ENCODE peak calls at places on chromosomes 5 and 9, in five cellular contexts. T is A549, K is adrenal gland, V is left ventricle myocardium inferior, R is right lobe of liver. O is an unnamed sample.

GRCh38 chr9:75483636-75484035 is 395.3 kb downstream of the OSTF1 start:
- DNase-seq in K (no peak), T (no peak), R (no peak), V (no peak), O (no peak)

GRCh38 chr5:144122641-144123040 is 47.8 kb downstream of the YIPF5 start:
- DNase-seq in T (no peak), R (no peak), K (no peak), V (no peak), O (no peak)

GRCh38 chr9:128105538-128106175 is 21.9 kb downstream of the PTGES2 start:
- DNase-seq in T (no peak), V (no peak), K (no peak), R (peak; percentile 50), O (no peak)

GRCh38 chr9:127805620-127806019 is 2.9 kb downstream of the FPGS start:
- DNase-seq in V (no peak), K (no peak), R (no peak), T (peak; percentile 69), O (no peak)

GRCh38 chr5:77400645-77401044 is 91.5 kb downstream of the WDR41 start:
- DNase-seq in T (no peak), V (no peak), R (no peak), K (no peak), O (no peak)

GRCh38 chr5:139733698-139734491 is 61.7 kb upstream of the PSD2 start:
- DNase-seq in T (no peak), R (peak; percentile 56), K (no peak), V (no peak), O (no peak)

GRCh38 chr9:87381050-87381711 is 116.5 kb upstream of the DAPK1 start:
- DNase-seq in R (no peak), K (no peak), T (no peak), V (no peak), O (no peak)

GRCh38 chr5:17947029-17947428 is 312.8 kb downstream of the TAF11L14 start:
- DNase-seq in V (no peak), T (no peak), K (no peak), R (no peak), O (no peak)

GRCh38 chr5:156559955-156560354 is 233.0 kb downstream of the SGCD start:
- DNase-seq in T (no peak), R (no peak), V (no peak), K (no peak), O (no peak)

GRCh38 chr5:108561416-108562204 is 179.7 kb upstream of the FBXL17 start:
- DNase-seq in V (no peak), T (no peak), K (no peak), R (no peak), O (no peak)

GRCh38 chr5:123364443-123364842 is 58.8 kb downstream of the CEP120 start:
- DNase-seq in V (no peak), R (no peak), T (no peak), K (no peak), O (peak; percentile 23)

GRCh38 chr5:180799194-180799593 is 3.4 kb downstream of the MGAT1 start:
- DNase-seq in T (no peak), K (no peak), R (peak; percentile 61), V (no peak), O (no peak)

GRCh38 chr5:138981606-138982005 is 106.5 kb upstream of the LRRTM2 start:
- DNase-seq in K (no peak), R (no peak), T (no peak), V (no peak), O (no peak)

GRCh38 chr9:122606587-122606986 is 8.0 kb upstream of the OR1Q1 start:
- DNase-seq in V (no peak), K (no peak), R (no peak), T (no peak), O (no peak)
- H3K9me3 ChIP-seq in V (peaks cover 6% of the 10 kb centered on the region), K (no peaks in the 10 kb centered on the region), R (no peaks in the 10 kb centered on the region), T (no peaks in the 10 kb centered on the region), O (no peaks in the 10 kb centered on the region)

GRCh38 chr5:82335807-82336206 is 57.7 kb upstream of the RPS23 start:
- DNase-seq in K (peak; percentile 83), V (no peak), R (no peak), T (no peak), O (no peak)
- H3K27ac ChIP-seq in K (no peak overlapping the region), V (peak overlapping the region; percentile 76), R (no peak overlapping the region), T (no peak overlapping the region), O (peak overlapping the region; percentile 90)

GRCh38 chr5:141155540-141156374 is 5.9 kb downstream of the PCDHB6 start:
- DNase-seq in T (peak; percentile 23), R (no peak), K (no peak), V (no peak), O (no peak)
- H3K9me3 ChIP-seq in T (peaks cover 15% of the 10 kb centered on the region), R (no peaks in the 10 kb centered on the region), K (peaks cover 7% of the 10 kb centered on the region), V (peaks cover 86% of the 10 kb centered on the region), O (peaks cover 43% of the 10 kb centered on the region)

GRCh38 chr9:117187498-117187897 is 227.4 kb downstream of the ASTN2 start:
- DNase-seq in T (no peak), K (no peak), R (no peak), V (no peak), O (no peak)
- H3K27ac ChIP-seq in T (no peak overlapping the region), K (no peak overlapping the region), R (no peak overlapping the region), V (no peak overlapping the region), O (no peak overlapping the region)

GRCh38 chr9:32875242-32875641 is 91.9 kb downstream of the TMEM215 start:
- DNase-seq in T (no peak), R (no peak), V (no peak), K (no peak), O (no peak)

GRCh38 chr9:32877103-32877502 is 93.8 kb downstream of the TMEM215 start:
- DNase-seq in K (no peak), V (no peak), R (no peak), T (no peak), O (no peak)

GRCh38 chr9:32875748-32876147 is 92.4 kb downstream of the TMEM215 start:
- DNase-seq in V (no peak), R (no peak), T (no peak), K (no peak), O (no peak)

GRCh38 chr9:32879335-32879734 is 96.0 kb downstream of the TMEM215 start:
- DNase-seq in K (no peak), R (no peak), V (no peak), T (no peak), O (no peak)

DNA sequence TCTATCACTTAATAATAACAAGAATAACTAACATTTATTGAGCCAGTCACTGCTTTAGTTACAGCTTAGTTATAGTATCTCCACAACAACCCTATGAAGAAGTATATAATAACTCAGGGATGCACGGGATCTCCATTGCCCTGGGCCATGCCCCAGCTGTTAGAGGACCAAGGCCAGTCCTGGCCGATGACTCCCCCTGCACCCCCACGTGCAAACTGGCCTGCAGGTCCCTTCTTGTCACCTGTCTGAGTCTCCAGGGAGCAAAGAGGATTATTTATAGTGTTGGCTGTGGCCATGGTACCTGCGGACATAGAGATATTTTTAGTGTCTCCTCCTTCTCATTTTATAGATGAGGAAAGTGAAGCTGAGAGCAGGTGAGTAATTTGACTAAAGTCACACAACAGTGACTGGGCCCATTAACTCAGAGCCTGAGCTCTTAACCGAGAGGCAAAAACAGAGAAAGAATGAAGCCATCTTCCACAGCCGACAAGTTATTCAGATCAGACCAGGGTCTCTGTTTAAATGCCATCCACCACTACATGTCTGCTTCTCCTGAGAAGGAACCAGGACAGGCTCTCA is 94.4 kb downstream of the TMEM215 start:
- DNase-seq in K (no peak), R (no peak), V (no peak), T (no peak), O (no peak)
- H3K9me3 ChIP-seq in K (no peaks in the 10 kb centered on the region), R (no peaks in the 10 kb centered on the region), V (no peaks in the 10 kb centered on the region), T (no peaks in the 10 kb centered on the region), O (no peaks in the 10 kb centered on the region)

GRCh38 chr5:81850494-81850893 is 99.6 kb upstream of the SSBP2 start:
- DNase-seq in V (no peak), K (no peak), R (no peak), T (no peak), O (no peak)
- H3K27ac ChIP-seq in V (peak overlapping the region; percentile 99), K (no peak overlapping the region), R (no peak overlapping the region), T (peak overlapping the region; percentile 95), O (peak overlapping the region; percentile 66)

GRCh38 chr5:141409598-141410306 is 1.9 kb downstream of the PCDHGB6 start:
- DNase-seq in R (no peak), T (no peak), V (no peak), K (no peak), O (no peak)

GRCh38 chr5:141412853-141413539 is at the start of gene PCDHGA10:
- DNase-seq in V (no peak), R (peak; percentile 70), T (no peak), K (peak; percentile 39), O (no peak)

GRCh38 chr5:141413540-141414069 is 818 bp downstream of the PCDHGA10 start:
- DNase-seq in V (no peak), T (no peak), R (peak; percentile 49), K (no peak), O (no peak)

DNA sequence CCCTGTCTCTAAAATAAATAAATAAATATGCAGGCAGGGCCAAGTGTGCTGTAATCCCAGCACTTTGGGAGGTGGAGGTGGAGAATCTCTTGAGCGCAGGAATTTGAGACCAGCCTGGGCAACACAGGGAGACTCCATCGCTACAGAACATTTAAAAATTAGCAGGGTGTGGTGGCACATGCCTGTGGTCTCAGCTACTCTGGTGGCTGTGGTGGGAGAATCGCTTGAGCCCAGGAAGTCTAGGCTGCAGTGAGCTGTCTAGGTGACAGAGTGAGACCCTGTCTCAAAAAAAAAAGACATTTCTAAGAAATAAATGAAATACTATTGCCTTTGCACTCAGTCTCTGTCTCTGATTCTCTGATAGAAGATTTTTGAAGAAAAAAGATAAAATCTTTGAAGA is 1.2 kb upstream of the PCDHGA10 start:
- DNase-seq in T (no peak), K (no peak), V (no peak), R (no peak), O (no peak)
- H3K9me3 ChIP-seq in T (peaks cover 36% of the 10 kb centered on the region), K (peaks cover 52% of the 10 kb centered on the region), V (peaks cover 100% of the 10 kb centered on the region), R (no peaks in the 10 kb centered on the region), O (peaks cover 58% of the 10 kb centered on the region)

GRCh38 chr5:150548123-150548522 is 40.2 kb downstream of the NDST1 start:
- DNase-seq in T (no peak), V (no peak), K (no peak), R (peak; percentile 95), O (no peak)
- H3K27ac ChIP-seq in T (no peak overlapping the region), V (no peak overlapping the region), K (no peak overlapping the region), R (peak overlapping the region; percentile 74), O (no peak overlapping the region)

O was measured in AG04450.